ENCODE peak calls at places on chromosomes 3 and 15, in five cellular contexts. S is IMR-90, H is astrocyte of the spinal cord, P is AG09319, J is gastrocnemius medialis. C is an unnamed sample.

GRCh38 chr3:933311-933710 is 159.5 kb upstream of the CNTN6 start:
- DNase-seq in S (no peak), H (no peak), P (no peak), J (no peak), C (no peak)

GRCh38 chr3:67296039-67296892 is 298.2 kb downstream of the KBTBD8 start:
- DNase-seq in S (no peak), H (no peak), P (no peak), J (no peak), C (no peak)

GRCh38 chr3:34008191-34008590 is 209.8 kb downstream of the PDCD6IP start:
- DNase-seq in S (peak; percentile 55), H (peak; percentile 64), P (no peak), J (no peak), C (no peak)

GRCh38 chr3:9806137-9806536 is 3.9 kb upstream of the TTLL3 start:
- DNase-seq in S (no peak), H (no peak), P (no peak), J (no peak), C (no peak)

GRCh38 chr15:69893863-69894262 is 203.9 kb downstream of the TLE3 start:
- DNase-seq in S (peak; percentile 60), H (peak; percentile 71), P (no peak), J (peak; percentile 43), C (no peak)

GRCh38 chr15:96171271-96171739 is 159.2 kb upstream of the NR2F2 start:
- DNase-seq in S (no peak), H (peak; percentile 6), P (no peak), J (no peak), C (no peak)

GRCh38 chr15:66253643-66254363 is at the start of gene MEGF11:
- DNase-seq in S (peak; percentile 28), H (peak; percentile 30), P (no peak), J (no peak), C (peak; percentile 52)

GRCh38 chr3:120498947-120499346 is 48.2 kb upstream of the FSTL1 start:
- DNase-seq in S (peak; percentile 99), H (peak; percentile 96), P (peak; percentile 92), J (no peak), C (no peak)

GRCh38 chr15:93331545-93332117 is 242.6 kb upstream of the RGMA start:
- DNase-seq in S (no peak), H (no peak), P (no peak), J (no peak), C (no peak)

GRCh38 chr15:76752549-76752948 is 152.6 kb downstream of the SCAPER start:
- DNase-seq in S (no peak), H (no peak), P (no peak), J (no peak), C (no peak)

GRCh38 chr15:100711479-100712130 is 109.2 kb downstream of the ASB7 start:
- DNase-seq in S (peak; percentile 22), H (no peak), P (no peak), J (no peak), C (peak; percentile 27)

GRCh38 chr3:173397161-173398110 is at the start of gene NLGN1:
- DNase-seq in S (peak; percentile 72), H (peak; percentile 83), P (peak; percentile 53), J (peak; percentile 33), C (peak; percentile 74)

GRCh38 chr15:74179983-74180688 is 6.6 kb downstream of the ISLR start:
- DNase-seq in S (peak; percentile 37), H (peak; percentile 88), P (no peak), J (no peak), C (no peak)

GRCh38 chr3:41117398-41117870 is 81.9 kb upstream of the CTNNB1 start:
- DNase-seq in S (peak; percentile 88), H (peak; percentile 97), P (no peak), J (peak; percentile 59), C (no peak)
- TF ChIP-seq CTCF in S (no peak), H (no peak), P (no peak), J (no peak), C (no peak)

GRCh38 chr3:177308911-177309310 is 111.6 kb upstream of the TBL1XR1 start:
- DNase-seq in S (no peak), H (no peak), P (no peak), J (no peak), C (no peak)

GRCh38 chr3:177312491-177312890 is 115.2 kb upstream of the TBL1XR1 start:
- DNase-seq in S (no peak), H (no peak), P (no peak), J (no peak), C (no peak)

GRCh38 chr3:177306252-177306651 is 109.0 kb upstream of the TBL1XR1 start:
- DNase-seq in S (peak; percentile 50), H (peak; percentile 37), P (no peak), J (no peak), C (no peak)

GRCh38 chr3:177307391-177307790 is 110.1 kb upstream of the TBL1XR1 start:
- DNase-seq in S (no peak), H (no peak), P (no peak), J (no peak), C (no peak)
- TF ChIP-seq CTCF in S (no peak), H (no peak), P (no peak), J (no peak), C (no peak)

DNA sequence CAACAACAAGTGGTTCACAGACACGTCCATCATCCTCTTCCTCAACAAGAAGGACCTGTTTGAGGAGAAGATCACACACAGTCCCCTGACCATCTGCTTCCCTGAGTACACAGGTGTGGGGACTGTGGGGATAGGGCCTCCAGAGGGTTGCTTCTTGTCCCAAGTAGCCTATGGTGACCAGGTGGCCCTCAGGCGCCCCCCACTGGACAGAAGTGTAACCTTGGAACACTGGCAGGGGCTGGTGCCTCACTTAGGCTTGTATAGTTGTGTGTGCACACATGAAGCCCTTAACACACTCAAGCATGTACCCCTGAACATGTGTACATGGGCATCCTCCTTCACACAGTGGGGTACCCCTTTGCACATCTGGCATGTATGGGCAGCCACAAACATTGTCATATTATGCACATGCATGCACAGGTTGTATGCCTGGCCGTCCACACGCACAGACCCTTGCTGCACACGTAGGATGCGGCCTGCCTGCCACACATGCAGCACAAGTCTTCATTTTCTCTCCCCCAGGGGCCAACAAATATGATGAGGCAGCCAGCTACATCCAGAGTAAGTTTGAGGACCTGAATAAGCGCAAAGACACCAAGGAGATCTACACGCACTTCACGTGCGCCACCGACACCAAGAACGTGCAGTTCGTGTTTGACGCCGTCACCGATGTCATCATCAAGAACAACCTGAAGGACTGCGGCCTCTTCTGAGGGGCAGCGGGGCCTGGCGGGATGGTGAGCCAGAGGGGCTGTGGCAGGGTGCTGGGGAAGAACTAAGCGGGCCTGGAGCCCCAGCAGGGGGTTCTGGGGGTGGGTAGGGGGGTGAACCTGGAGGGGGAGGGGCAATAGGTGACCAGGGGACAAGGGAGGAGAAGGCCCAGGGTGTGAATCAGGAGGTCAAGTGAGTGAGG is 11.7 kb upstream of the SEMA3B start:
- DNase-seq in S (no peak), H (peak; percentile 50), P (no peak), J (no peak), C (no peak)
- TF ChIP-seq CTCF in S (peak; percentile 56), H (peak; percentile 70), P (peak; percentile 55), J (peak; percentile 27), C (peak; percentile 34)

GRCh38 chr3:78283994-78284393 is 1244.1 kb downstream of the ROBO2 start:
- DNase-seq in S (no peak), H (no peak), P (no peak), J (no peak), C (no peak)
- TF ChIP-seq CTCF in S (no peak), H (no peak), P (no peak), J (no peak), C (no peak)

GRCh38 chr3:134312873-134313838 is 61.1 kb downstream of the AMOTL2 start:
- DNase-seq in S (peak; percentile 76), H (peak; percentile 77), P (no peak), J (no peak), C (peak; percentile 73)
- TF ChIP-seq CTCF in S (peak; percentile 38), H (peak; percentile 42), P (peak; percentile 43), J (peak; percentile 57), C (peak; percentile 32)

GRCh38 chr3:100090669-100091005 is 23.7 kb downstream of the FILIP1L start:
- DNase-seq in S (no peak), H (no peak), P (no peak), J (no peak), C (no peak)

GRCh38 chr3:100087203-100087602 is 27.1 kb downstream of the FILIP1L start:
- DNase-seq in S (peak; percentile 45), H (peak; percentile 85), P (peak; percentile 81), J (no peak), C (no peak)

GRCh38 chr3:100088735-100089368 is 25.4 kb downstream of the FILIP1L start:
- DNase-seq in S (no peak), H (no peak), P (no peak), J (no peak), C (no peak)

GRCh38 chr3:100086401-100086800 is 27.9 kb downstream of the FILIP1L start:
- DNase-seq in S (no peak), H (no peak), P (no peak), J (no peak), C (no peak)

DNA sequence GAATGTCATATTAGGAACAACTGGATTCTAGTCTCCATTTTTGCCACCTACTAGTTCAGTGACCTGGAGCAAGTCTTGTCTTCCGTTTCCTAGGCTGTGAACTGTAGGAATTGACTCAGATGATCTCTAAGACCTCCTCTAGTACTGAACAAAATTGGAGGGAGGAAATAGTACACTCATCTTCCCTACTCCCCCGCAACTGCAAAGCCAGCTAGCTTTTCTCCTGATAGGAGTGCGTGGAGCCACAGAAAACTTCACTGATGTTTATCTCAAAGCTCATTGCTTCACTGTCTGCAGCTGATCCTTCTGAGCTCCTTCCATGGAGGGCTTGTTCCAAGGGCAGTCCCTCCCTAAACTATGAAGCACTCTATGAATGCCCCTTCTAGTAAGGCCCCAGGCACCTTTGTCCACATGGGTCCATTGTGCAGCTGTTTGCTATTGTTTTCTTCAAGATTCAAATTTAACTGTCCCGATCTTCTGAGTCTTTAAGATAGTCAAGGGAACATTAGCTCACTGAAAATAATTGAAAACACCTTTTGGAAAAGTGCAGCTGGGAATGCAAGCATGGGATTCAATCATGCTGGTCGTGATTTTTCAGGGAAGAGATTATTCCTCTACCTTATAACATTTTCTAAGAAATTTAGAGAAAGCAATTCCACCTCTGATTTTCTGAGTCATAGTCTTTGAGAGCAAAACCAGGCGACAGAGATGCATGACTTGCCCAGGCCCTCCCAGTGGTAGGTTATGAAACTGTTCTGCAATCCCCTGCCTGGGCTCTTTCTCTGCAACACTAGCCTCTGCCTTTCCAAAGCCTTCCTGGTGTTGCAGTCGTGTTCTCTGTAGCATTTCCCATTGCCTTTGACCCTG is 24.3 kb downstream of the FILIP1L start:
- DNase-seq in S (peak; percentile 69), H (peak; percentile 54), P (no peak), J (peak; percentile 35), C (no peak)
- TF ChIP-seq CTCF in S (peak; percentile 59), H (peak; percentile 68), P (peak; percentile 61), J (peak; percentile 55), C (no peak)

GRCh38 chr3:89320186-89320585 is 212.8 kb downstream of the EPHA3 start:
- DNase-seq in S (no peak), H (no peak), P (no peak), J (no peak), C (no peak)

GRCh38 chr3:89315750-89316149 is 208.3 kb downstream of the EPHA3 start:
- DNase-seq in S (no peak), H (no peak), P (no peak), J (no peak), C (no peak)

GRCh38 chr3:89312141-89312540 is 204.7 kb downstream of the EPHA3 start:
- DNase-seq in S (no peak), H (no peak), P (no peak), J (no peak), C (no peak)

GRCh38 chr3:89314454-89314853 is 207.0 kb downstream of the EPHA3 start:
- DNase-seq in S (peak; percentile 44), H (peak; percentile 43), P (no peak), J (no peak), C (no peak)
- TF ChIP-seq CTCF in S (peak; percentile 18), H (peak; percentile 36), P (no peak), J (no peak), C (no peak)

C was measured in mesothelial cell of epicardium.